ENCODE peak calls at places on chromosomes 16 and 17, in seven cellular contexts. H is neural progenitor cell, T is GM06990, Z is astrocyte of the spinal cord, R is AG04450, K is foreskin fibroblast, D is Caco-2. V is an unnamed sample.

GRCh38 chr17:10750210-10750609 is 20.4 kb upstream of the TMEM220 start:
- DNase-seq in K (no peak), T (no peak), H (no peak), R (no peak), Z (no peak), D (no peak), V (no peak)

GRCh38 chr16:80836846-80837245 is 32.4 kb upstream of the CDYL2 start:
- DNase-seq in R (no peak), K (peak; percentile 20), H (no peak), D (no peak), Z (no peak), T (no peak), V (no peak)

GRCh38 chr17:77211681-77212080 is 70.9 kb downstream of the SEC14L1 start:
- DNase-seq in D (no peak), K (no peak), Z (no peak), H (no peak), R (no peak), T (no peak), V (no peak)

GRCh38 chr16:85372627-85373372 is 240.3 kb upstream of the GSE1 start:
- DNase-seq in H (no peak), K (peak; percentile 84), Z (peak; percentile 67), D (no peak), R (no peak), T (no peak), V (no peak)

GRCh38 chr16:78200623-78201096 is 101.2 kb downstream of the WWOX start:
- DNase-seq in D (peak; percentile 44), K (no peak), H (no peak), R (no peak), Z (no peak), T (no peak), V (no peak)

GRCh38 chr17:40648326-40648968 is 829 bp upstream of the SMARCE1 start:
- DNase-seq in R (no peak), K (peak; percentile 5), H (peak; percentile 83), D (no peak), T (no peak), Z (no peak), V (no peak)

GRCh38 chr17:39096435-39097158 is 54.8 kb downstream of the PLXDC1 start:
- DNase-seq in R (no peak), H (no peak), D (no peak), T (no peak), Z (no peak), K (no peak), V (peak; percentile 37)

GRCh38 chr16:82544378-82544777 is 82.4 kb upstream of the CDH13 start:
- DNase-seq in R (no peak), D (no peak), H (no peak), T (no peak), Z (no peak), K (no peak), V (no peak)

GRCh38 chr17:65074778-65075250 is 18.3 kb upstream of the GNA13 start:
- DNase-seq in T (no peak), D (peak; percentile 77), H (no peak), R (peak; percentile 33), K (no peak), Z (no peak), V (no peak)

GRCh38 chr16:66832661-66833305 is 2.0 kb upstream of the NAE1 start:
- DNase-seq in T (no peak), D (no peak), R (no peak), K (peak; percentile 45), Z (peak; percentile 5), H (no peak), V (no peak)

GRCh38 chr16:29779474-29779873 is 1.4 kb downstream of the ZG16 start:
- DNase-seq in R (no peak), K (no peak), H (no peak), Z (no peak), T (no peak), D (peak; percentile 84), V (no peak)

GRCh38 chr16:86772231-86772510 is 193.8 kb downstream of the FOXL1 start:
- DNase-seq in D (no peak), K (peak; percentile 50), T (no peak), H (no peak), R (no peak), Z (peak; percentile 61), V (no peak)

GRCh38 chr17:57471941-57472368 is 215.6 kb downstream of the MSI2 start:
- DNase-seq in D (no peak), R (no peak), K (no peak), H (peak; percentile 69), Z (no peak), T (no peak), V (no peak)

GRCh38 chr17:35588196-35588920 is 1.2 kb downstream of the AP2B1 start:
- DNase-seq in Z (peak; percentile 74), K (peak; percentile 54), R (no peak), D (no peak), H (no peak), T (no peak), V (peak; percentile 40)

GRCh38 chr17:79306688-79307323 is 232.2 kb downstream of the ENGASE start:
- DNase-seq in Z (no peak), R (no peak), K (no peak), H (no peak), T (no peak), D (no peak), V (no peak)

GRCh38 chr17:54662978-54663876 is 237.4 kb upstream of the TOM1L1 start:
- DNase-seq in H (peak; percentile 30), K (no peak), T (no peak), R (no peak), Z (no peak), D (no peak), V (no peak)

GRCh38 chr17:28737770-28738679 is 5.8 kb upstream of the TRAF4 start:
- DNase-seq in R (no peak), K (no peak), D (no peak), H (no peak), Z (no peak), T (peak; percentile 87), V (peak; percentile 96)

GRCh38 chr17:18362509-18363020 is 785 bp downstream of the SHMT1 start:
- DNase-seq in Z (peak; percentile 29), R (no peak), D (peak; percentile 64), T (peak; percentile 18), K (no peak), H (peak; percentile 55), V (peak; percentile 42)

GRCh38 chr17:944266-944665 is 35.3 kb downstream of the NXN start:
- DNase-seq in H (no peak), R (no peak), T (no peak), D (no peak), K (no peak), Z (no peak), V (no peak)

GRCh38 chr16:74999683-75000480 is 1.1 kb downstream of the ZNRF1 start:
- DNase-seq in K (no peak), R (no peak), Z (peak; percentile 18), H (peak; percentile 58), D (peak; percentile 74), T (peak; percentile 61), V (peak; percentile 70)
- TF ChIP-seq CTCF in K (no peak), R (no peak), Z (no peak), H (peak; percentile 31), D (no peak), T (no peak), V (no peak)

DNA sequence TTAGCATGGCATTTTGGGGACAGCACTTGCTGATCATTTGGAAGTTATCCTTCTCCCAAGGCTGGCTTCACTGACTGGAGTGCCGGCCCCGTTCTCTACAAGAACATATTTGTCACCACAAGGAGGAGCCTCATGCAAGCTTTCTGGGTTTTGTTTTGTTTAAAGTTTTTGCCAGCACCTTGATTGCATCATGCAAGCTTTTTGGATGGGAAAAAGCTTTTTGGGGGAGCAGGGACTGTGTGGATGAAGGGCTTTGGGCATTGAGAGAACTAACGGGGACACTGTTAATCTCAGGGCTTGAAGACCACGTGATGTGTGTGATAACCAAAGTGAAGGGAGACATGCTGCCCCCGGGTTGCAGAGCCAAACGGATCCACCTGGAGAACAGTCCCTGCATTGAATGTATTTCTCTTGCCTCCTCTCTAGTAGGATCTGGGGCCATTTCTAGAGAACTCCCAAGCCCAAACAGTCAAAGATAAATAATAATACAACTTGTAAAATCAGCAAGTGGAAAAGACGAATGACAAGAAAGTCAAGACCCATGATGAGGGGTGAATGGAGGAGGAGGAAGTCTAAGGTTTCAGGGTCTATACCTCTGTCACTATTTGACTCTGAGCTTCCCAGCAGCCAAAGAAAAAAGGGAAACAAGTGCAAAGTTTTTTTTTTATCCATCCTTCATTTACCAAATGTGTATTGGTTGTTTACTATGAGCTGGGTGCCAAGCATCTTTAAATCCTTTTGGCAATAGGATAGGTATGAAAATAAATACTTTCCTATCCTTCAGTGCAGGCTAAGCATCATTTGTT is 17.2 kb downstream of the TMEM114 start:
- DNase-seq in D (no peak), K (peak; percentile 28), T (no peak), R (no peak), Z (peak; percentile 62), H (peak; percentile 68), V (peak; percentile 37)
- TF ChIP-seq CTCF in D (peak; percentile 43), K (peak; percentile 57), T (peak; percentile 41), R (peak; percentile 56), Z (peak; percentile 65), H (peak; percentile 69), V (peak; percentile 53)

GRCh38 chr16:83717814-83718213 is 90.0 kb upstream of the HSBP1 start:
- DNase-seq in T (no peak), R (no peak), D (no peak), Z (peak; percentile 80), H (no peak), K (peak; percentile 66), V (no peak)

GRCh38 chr16:83714286-83714685 is 93.5 kb upstream of the HSBP1 start:
- DNase-seq in Z (no peak), H (no peak), T (no peak), D (no peak), K (no peak), R (no peak), V (no peak)

GRCh38 chr16:83715217-83715920 is 92.4 kb upstream of the HSBP1 start:
- DNase-seq in H (no peak), D (no peak), Z (peak; percentile 38), R (no peak), K (no peak), T (no peak), V (no peak)

GRCh38 chr16:83720213-83720612 is 87.6 kb upstream of the HSBP1 start:
- DNase-seq in H (no peak), R (no peak), T (no peak), Z (no peak), K (no peak), D (no peak), V (no peak)

DNA sequence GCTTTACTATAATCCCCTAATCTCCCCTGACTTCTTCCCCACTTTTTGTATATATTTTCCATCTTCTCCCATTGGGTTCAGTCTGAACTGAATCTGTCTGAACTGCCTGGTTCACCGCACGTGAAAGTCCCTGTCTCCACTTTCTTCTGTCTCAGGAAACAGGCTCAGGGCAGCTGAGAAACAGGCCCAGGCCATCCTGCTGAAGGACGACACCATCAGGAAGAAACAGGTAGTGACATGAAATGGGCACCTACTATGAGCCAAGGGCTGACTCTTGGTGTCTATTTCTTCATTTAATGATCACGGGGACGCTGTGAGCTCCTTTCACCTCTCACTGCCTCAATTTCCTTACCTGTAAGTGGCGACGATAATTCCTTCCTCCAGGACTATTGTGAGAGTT is 90.5 kb upstream of the HSBP1 start:
- DNase-seq in T (no peak), D (no peak), H (peak; percentile 57), Z (no peak), R (no peak), K (no peak), V (no peak)
- TF ChIP-seq CTCF in T (no peak), D (no peak), H (peak; percentile 60), Z (no peak), R (no peak), K (no peak), V (peak; percentile 6)

DNA sequence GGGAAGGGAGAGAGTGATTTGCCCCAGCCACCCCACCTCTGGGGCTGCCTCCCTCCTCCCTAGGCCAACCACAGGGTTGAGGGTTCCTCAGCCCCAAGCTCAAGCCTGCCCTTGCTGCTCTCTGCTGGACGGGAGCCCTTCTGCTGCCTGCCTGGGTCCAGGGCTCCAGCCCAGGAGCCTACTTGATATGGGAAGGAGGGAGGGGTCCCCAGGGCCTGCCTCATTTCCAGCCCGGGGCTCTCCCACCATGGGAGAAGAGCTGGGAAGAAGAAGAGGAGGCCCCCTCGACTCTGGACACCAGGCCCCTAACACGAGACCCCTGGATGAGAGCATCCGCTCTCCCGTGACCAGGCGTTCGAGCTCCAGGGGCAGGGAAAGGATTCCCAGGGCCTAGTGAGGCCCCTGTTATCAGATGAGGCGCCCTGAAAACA is 726 bp downstream of the SLC16A5 start:
- DNase-seq in T (no peak), R (no peak), H (peak; percentile 33), K (no peak), D (no peak), Z (no peak), V (no peak)
- TF ChIP-seq CTCF in T (no peak), R (no peak), H (no peak), K (no peak), D (no peak), Z (no peak), V (no peak)